ENCODE peak calls at places on chromosomes 3 and 15, in five cellular contexts. H is HFFc6; J is BE2C; C is stimulated activated CD4-positive, alpha-beta T cell treated with anti-CD3 and anti-CD28 coated beads, Interleukin-2, amount 100 ng/mL, for 48 hours; I is breast epithelium. T is an unnamed sample.

GRCh38 chr15:64630403-64631107 is 144.8 kb downstream of the RBPMS2 start:
- DNase-seq in C (no peak), I (no peak), H (no peak), J (no peak), T (no peak)

GRCh38 chr15:68599560-68600071 is 20.8 kb downstream of the CORO2B start:
- DNase-seq in H (peak; percentile 91), J (peak; percentile 97), C (no peak), I (no peak), T (no peak)

GRCh38 chr15:91104111-91104510 is 4.1 kb downstream of the SV2B start:
- DNase-seq in J (no peak), I (no peak), C (no peak), H (no peak), T (no peak)

GRCh38 chr3:112894258-112894657 is 47.6 kb upstream of the CD200R1L start:
- DNase-seq in H (peak; percentile 16), I (no peak), J (no peak), C (no peak), T (no peak)

GRCh38 chr3:194483850-194484249 is 3.0 kb downstream of the ATP13A3 start:
- DNase-seq in H (no peak), C (no peak), I (no peak), J (no peak), T (no peak)

GRCh38 chr15:88089019-88089603 is 167.4 kb downstream of the NTRK3 start:
- DNase-seq in H (no peak), I (no peak), C (no peak), J (peak; percentile 41), T (no peak)

GRCh38 chr15:71559616-71560015 is 250.7 kb upstream of the NR2E3 start:
- DNase-seq in H (no peak), J (no peak), C (no peak), I (no peak), T (no peak)

GRCh38 chr3:61451841-61452240 is 109.5 kb upstream of the PTPRG start:
- DNase-seq in H (peak; percentile 45), C (no peak), J (no peak), I (no peak), T (no peak)

GRCh38 chr3:26712211-26713026 is 89.8 kb downstream of the LRRC3B start:
- DNase-seq in I (no peak), C (no peak), J (no peak), H (no peak), T (peak; percentile 41)